ENCODE peak calls at places on chromosomes 5 and 9, in eight cellular contexts. One of them, this sample, is unnamed.

GRCh38 chr9:113578279-113578865 is 114.8 kb downstream of the RGS3 start:
- DNase-seq in adrenal gland: no peak
- DNase-seq in uterus: no peak
- DNase-seq in right lobe of liver: peak
- DNase-seq in tibial nerve: no peak
- DNase-seq in body of pancreas: no peak
- DNase-seq in K562: no peak
- DNase-seq in GM12878: no peak
- DNase-seq in this sample: no peak

GRCh38 chr9:79623799-79624721 is 52.3 kb downstream of the TLE4 start:
- DNase-seq in GM12878: peak
- DNase-seq in body of pancreas: peak
- DNase-seq in adrenal gland: peak
- DNase-seq in K562: peak
- DNase-seq in right lobe of liver: no peak
- DNase-seq in tibial nerve: no peak
- DNase-seq in uterus: no peak
- DNase-seq in this sample: peak

GRCh38 chr9:100315561-100315960 is 37.2 kb downstream of the TEX10 start:
- DNase-seq in tibial nerve: no peak
- DNase-seq in GM12878: no peak
- DNase-seq in K562: no peak
- DNase-seq in body of pancreas: no peak
- DNase-seq in right lobe of liver: no peak
- DNase-seq in adrenal gland: no peak
- DNase-seq in uterus: no peak
- DNase-seq in this sample: no peak

GRCh38 chr5:127757576-127757975 is 54.4 kb downstream of the CCDC192 start:
- DNase-seq in right lobe of liver: no peak
- DNase-seq in adrenal gland: peak
- DNase-seq in K562: peak
- DNase-seq in GM12878: peak
- DNase-seq in tibial nerve: no peak
- DNase-seq in body of pancreas: peak
- DNase-seq in uterus: no peak
- DNase-seq in this sample: peak

GRCh38 chr5:96146675-96147074 is 185.0 kb upstream of the ELL2 start:
- DNase-seq in right lobe of liver: no peak
- DNase-seq in K562: peak
- DNase-seq in GM12878: peak
- DNase-seq in body of pancreas: peak
- DNase-seq in uterus: no peak
- DNase-seq in adrenal gland: peak
- DNase-seq in tibial nerve: no peak
- DNase-seq in this sample: no peak

GRCh38 chr9:71694332-71694731 is 74.0 kb downstream of the CEMIP2 start:
- DNase-seq in adrenal gland: no peak
- DNase-seq in uterus: no peak
- DNase-seq in K562: no peak
- DNase-seq in GM12878: no peak
- DNase-seq in right lobe of liver: no peak
- DNase-seq in tibial nerve: no peak
- DNase-seq in body of pancreas: no peak
- DNase-seq in this sample: no peak

GRCh38 chr5:11415751-11416150 is 488.5 kb downstream of the CTNND2 start:
- DNase-seq in adrenal gland: no peak
- DNase-seq in GM12878: no peak
- DNase-seq in tibial nerve: no peak
- DNase-seq in uterus: no peak
- DNase-seq in right lobe of liver: no peak
- DNase-seq in body of pancreas: no peak
- DNase-seq in K562: no peak
- DNase-seq in this sample: no peak

GRCh38 chr5:35172526-35172925 is 57.8 kb downstream of the PRLR start:
- DNase-seq in GM12878: no peak
- DNase-seq in adrenal gland: no peak
- DNase-seq in K562: no peak
- DNase-seq in uterus: no peak
- DNase-seq in tibial nerve: no peak
- DNase-seq in right lobe of liver: no peak
- DNase-seq in body of pancreas: no peak
- DNase-seq in this sample: no peak

GRCh38 chr5:73996181-73996770 is 370.3 kb downstream of the ARHGEF28 start:
- DNase-seq in right lobe of liver: no peak
- DNase-seq in adrenal gland: no peak
- DNase-seq in body of pancreas: no peak
- DNase-seq in GM12878: no peak
- DNase-seq in K562: no peak
- DNase-seq in tibial nerve: no peak
- DNase-seq in uterus: no peak
- DNase-seq in this sample: no peak

GRCh38 chr9:94827584-94828304 is 101.2 kb downstream of the AOPEP start:
- DNase-seq in tibial nerve: peak
- DNase-seq in uterus: no peak
- DNase-seq in body of pancreas: peak
- DNase-seq in right lobe of liver: no peak
- DNase-seq in K562: no peak
- DNase-seq in adrenal gland: peak
- DNase-seq in GM12878: no peak
- DNase-seq in this sample: no peak

GRCh38 chr5:106488407-106488806 is 1182.3 kb downstream of the EFNA5 start:
- DNase-seq in body of pancreas: no peak
- DNase-seq in adrenal gland: no peak
- DNase-seq in GM12878: no peak
- DNase-seq in uterus: no peak
- DNase-seq in K562: no peak
- DNase-seq in right lobe of liver: no peak
- DNase-seq in tibial nerve: no peak
- DNase-seq in this sample: no peak

GRCh38 chr5:79511945-79512493 is 1.9 kb downstream of the HOMER1 start:
- DNase-seq in K562: no peak
- DNase-seq in GM12878: no peak
- DNase-seq in body of pancreas: no peak
- DNase-seq in tibial nerve: no peak
- DNase-seq in right lobe of liver: no peak
- DNase-seq in adrenal gland: no peak
- DNase-seq in uterus: no peak
- DNase-seq in this sample: no peak

GRCh38 chr9:89802809-89803355 is 198.1 kb downstream of the GADD45G start:
- DNase-seq in right lobe of liver: no peak
- DNase-seq in GM12878: no peak
- DNase-seq in K562: no peak
- DNase-seq in adrenal gland: peak
- DNase-seq in body of pancreas: no peak
- DNase-seq in uterus: peak
- DNase-seq in tibial nerve: peak
- DNase-seq in this sample: no peak

GRCh38 chr9:131628821-131629197 is 83.5 kb downstream of the PRRT1B start:
- DNase-seq in K562: no peak
- DNase-seq in adrenal gland: no peak
- DNase-seq in uterus: no peak
- DNase-seq in body of pancreas: no peak
- DNase-seq in right lobe of liver: no peak
- DNase-seq in tibial nerve: no peak
- DNase-seq in GM12878: no peak
- DNase-seq in this sample: no peak

GRCh38 chr9:35813434-35814105 is 1.3 kb downstream of the HINT2 start:
- DNase-seq in tibial nerve: no peak
- DNase-seq in right lobe of liver: no peak
- DNase-seq in body of pancreas: no peak
- DNase-seq in uterus: no peak
- DNase-seq in GM12878: no peak
- DNase-seq in K562: peak
- DNase-seq in adrenal gland: no peak
- DNase-seq in this sample: no peak

GRCh38 chr5:67636091-67636490 is 439.5 kb upstream of the CD180 start:
- DNase-seq in adrenal gland: no peak
- DNase-seq in tibial nerve: peak
- DNase-seq in K562: no peak
- DNase-seq in right lobe of liver: no peak
- DNase-seq in body of pancreas: peak
- DNase-seq in GM12878: no peak
- DNase-seq in uterus: peak
- DNase-seq in this sample: peak

GRCh38 chr5:123868267-123868666 is 356.3 kb downstream of the CSNK1G3 start:
- DNase-seq in adrenal gland: no peak
- DNase-seq in K562: no peak
- DNase-seq in body of pancreas: peak
- DNase-seq in tibial nerve: no peak
- DNase-seq in right lobe of liver: no peak
- DNase-seq in uterus: no peak
- DNase-seq in GM12878: no peak
- DNase-seq in this sample: no peak

GRCh38 chr9:98533132-98533531 is 175.6 kb downstream of the GABBR2 start:
- DNase-seq in adrenal gland: no peak
- DNase-seq in uterus: no peak
- DNase-seq in right lobe of liver: no peak
- DNase-seq in tibial nerve: no peak
- DNase-seq in GM12878: no peak
- DNase-seq in K562: no peak
- DNase-seq in body of pancreas: no peak
- DNase-seq in this sample: no peak

DNA sequence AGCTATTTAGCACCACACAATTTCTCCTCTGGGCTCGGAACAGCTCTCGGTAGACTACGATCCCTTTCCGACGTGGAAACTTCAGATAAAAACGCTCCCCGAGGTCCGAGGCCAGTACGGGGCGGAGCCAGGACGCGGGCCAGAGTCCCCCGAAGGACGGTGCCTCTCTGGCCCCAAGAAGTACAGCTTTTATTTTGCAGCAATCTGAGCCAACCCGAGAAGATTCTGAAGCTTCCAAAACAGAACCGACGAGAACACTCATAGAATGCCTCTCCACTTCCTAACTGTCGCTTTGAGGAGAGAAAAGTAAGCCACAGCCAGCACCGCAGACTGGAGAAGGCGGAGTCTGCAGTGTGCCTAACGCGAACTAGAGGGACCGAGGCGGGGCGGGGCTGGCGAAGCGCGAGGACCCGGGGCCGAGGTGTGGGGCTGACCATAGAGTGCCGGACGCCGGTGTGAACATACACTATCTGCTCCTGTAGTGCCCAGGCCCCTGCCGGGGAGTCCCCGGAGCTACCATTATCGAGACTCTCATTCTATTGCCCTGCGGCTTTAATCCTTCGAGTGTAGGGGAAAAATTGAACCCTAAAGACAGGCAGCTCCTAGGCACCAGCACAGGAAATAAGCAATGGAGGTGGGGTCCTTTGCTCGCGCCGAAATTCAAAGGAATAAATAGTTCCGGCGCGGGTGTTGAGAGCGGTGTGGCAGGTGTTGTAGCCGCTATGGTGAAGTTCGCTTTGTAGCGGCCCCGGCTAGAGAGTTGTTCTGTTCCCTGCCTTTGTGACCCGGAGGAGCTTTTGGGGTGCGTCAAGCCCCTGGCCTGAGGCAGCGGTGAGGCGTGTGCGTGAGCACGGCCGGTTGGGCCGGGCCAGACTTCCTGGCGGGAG is at the start of gene SMC2:
- DNase-seq in tibial nerve: peak
- DNase-seq in K562: peak
- DNase-seq in GM12878: peak
- DNase-seq in right lobe of liver: peak
- DNase-seq in body of pancreas: peak
- DNase-seq in adrenal gland: peak
- DNase-seq in uterus: peak
- DNase-seq in this sample: peak
- TF ChIP-seq POLR2A in tibial nerve: peak
- TF ChIP-seq POLR2A in K562: peak
- TF ChIP-seq POLR2A in GM12878: peak
- TF ChIP-seq POLR2A in right lobe of liver: peak
- TF ChIP-seq POLR2A in body of pancreas: peak
- TF ChIP-seq POLR2A in adrenal gland: peak
- TF ChIP-seq POLR2A in uterus: peak
- TF ChIP-seq POLR2A in this sample: peak

GRCh38 chr5:15695171-15695676 is 195.2 kb downstream of the FBXL7 start:
- DNase-seq in body of pancreas: no peak
- DNase-seq in adrenal gland: no peak
- DNase-seq in tibial nerve: no peak
- DNase-seq in uterus: peak
- DNase-seq in right lobe of liver: no peak
- DNase-seq in GM12878: no peak
- DNase-seq in K562: no peak
- DNase-seq in this sample: no peak
- H3K27ac ChIP-seq in body of pancreas: no peak
- H3K27ac ChIP-seq in adrenal gland: peak
- H3K27ac ChIP-seq in tibial nerve: no peak
- H3K27ac ChIP-seq in uterus: peak
- H3K27ac ChIP-seq in right lobe of liver: no peak
- H3K27ac ChIP-seq in GM12878: no peak
- H3K27ac ChIP-seq in K562: no peak
- H3K27ac ChIP-seq in this sample: no peak

DNA sequence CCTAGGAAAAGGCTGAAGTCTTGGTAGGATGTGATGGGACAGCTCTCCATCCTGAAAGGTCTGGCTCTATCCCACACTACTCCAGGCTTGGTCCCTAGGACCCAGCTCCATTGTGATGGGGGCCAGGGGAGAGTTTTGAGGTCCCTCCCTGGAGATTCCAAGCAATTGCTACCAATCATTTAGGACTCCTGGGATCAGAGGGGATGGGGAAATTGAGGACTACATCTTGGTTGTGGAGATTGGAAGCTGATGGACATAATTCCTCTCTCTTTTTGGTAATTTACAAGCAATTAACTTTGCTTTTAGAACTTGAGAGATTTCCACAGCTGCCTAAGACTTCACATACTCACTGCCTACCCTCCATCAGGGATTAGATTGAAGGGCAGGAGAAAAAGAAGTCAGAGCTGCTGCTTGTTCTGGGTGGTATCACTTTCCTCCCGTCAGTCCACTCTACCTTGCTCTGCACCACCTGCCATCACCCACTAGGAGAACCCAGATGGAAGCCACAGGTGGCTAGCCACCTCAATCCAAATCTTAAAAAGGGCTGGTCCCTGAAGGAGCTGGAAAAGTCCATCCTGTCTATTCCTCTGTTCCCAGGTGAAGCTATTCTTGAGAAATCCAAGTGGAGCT is 10.6 kb downstream of the IRF1 start:
- DNase-seq in right lobe of liver: peak
- DNase-seq in K562: no peak
- DNase-seq in body of pancreas: no peak
- DNase-seq in tibial nerve: no peak
- DNase-seq in uterus: no peak
- DNase-seq in GM12878: no peak
- DNase-seq in adrenal gland: no peak
- DNase-seq in this sample: no peak
- TF ChIP-seq POLR2A in right lobe of liver: no peak
- TF ChIP-seq POLR2A in K562: no peak
- TF ChIP-seq POLR2A in body of pancreas: no peak
- TF ChIP-seq POLR2A in tibial nerve: no peak
- TF ChIP-seq POLR2A in uterus: no peak
- TF ChIP-seq POLR2A in GM12878: peak
- TF ChIP-seq POLR2A in adrenal gland: no peak
- TF ChIP-seq POLR2A in this sample: no peak

DNA sequence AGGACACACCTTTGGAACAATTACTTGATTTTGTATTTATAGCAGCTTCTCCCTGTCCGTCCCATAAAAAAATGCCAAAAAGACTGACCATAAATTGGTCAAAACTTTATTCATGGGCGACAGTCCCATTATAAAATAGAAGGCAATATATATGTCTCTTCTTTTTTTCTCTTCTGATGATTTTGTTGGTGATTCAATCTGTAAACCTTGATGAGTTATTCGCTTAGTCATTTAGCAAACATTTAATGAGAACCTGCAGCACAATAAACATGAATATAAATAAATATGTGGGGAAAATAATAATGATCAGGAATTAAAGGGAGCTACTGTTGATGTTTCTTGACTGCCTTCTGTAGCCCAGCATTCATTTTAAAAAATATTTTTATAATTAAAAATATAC is 356.4 kb upstream of the ACTBL2 start:
- DNase-seq in uterus: no peak
- DNase-seq in adrenal gland: no peak
- DNase-seq in GM12878: no peak
- DNase-seq in body of pancreas: no peak
- DNase-seq in tibial nerve: no peak
- DNase-seq in K562: no peak
- DNase-seq in right lobe of liver: no peak
- DNase-seq in this sample: no peak
- H3K27ac ChIP-seq in uterus: no peak
- H3K27ac ChIP-seq in adrenal gland: no peak
- H3K27ac ChIP-seq in GM12878: no peak
- H3K27ac ChIP-seq in body of pancreas: no peak
- H3K27ac ChIP-seq in tibial nerve: no peak
- H3K27ac ChIP-seq in K562: no peak
- H3K27ac ChIP-seq in right lobe of liver: no peak
- H3K27ac ChIP-seq in this sample: no peak

This sample was measured in gastrocnemius medialis.